ENCODE peak calls at places on chromosomes 16 and 17, in four cellular contexts. B is K562, L is HepG2, C is GM12878. W is an unnamed sample.

GRCh38 chr16:17038415-17038814 is 432.3 kb downstream of the XYLT1 start:
- DNase-seq in B (no peak), L (no peak), C (no peak), W (no peak)

GRCh38 chr17:40139566-40140058 is 725 bp upstream of the CASC3 start:
- DNase-seq in B (no peak), L (no peak), C (no peak), W (no peak)

GRCh38 chr16:26645629-26646028 is 421.1 kb upstream of the C16orf82 start:
- DNase-seq in B (peak; percentile 39), L (no peak), C (no peak), W (peak; percentile 42)

GRCh38 chr17:1040216-1040600 is 43.3 kb downstream of the TIMM22 start:
- DNase-seq in B (no peak), L (peak; percentile 73), C (no peak), W (no peak)

GRCh38 chr17:40107266-40107980 is 7.0 kb upstream of the NR1D1 start:
- DNase-seq in B (no peak), L (peak; percentile 41), C (no peak), W (no peak)

GRCh38 chr17:50314456-50315011 is 31.4 kb upstream of the XYLT2 start:
- DNase-seq in B (no peak), L (no peak), C (no peak), W (no peak)

GRCh38 chr17:2564876-2565275 is 28.6 kb upstream of the PAFAH1B1 start:
- DNase-seq in B (no peak), L (peak; percentile 30), C (no peak), W (no peak)

GRCh38 chr17:146983-147761 is 9.8 kb downstream of the SCGB1C2 start:
- DNase-seq in B (no peak), L (no peak), C (no peak), W (no peak)

GRCh38 chr17:60415146-60415545 is 7.1 kb upstream of the CHCT1 start:
- DNase-seq in B (no peak), L (no peak), C (no peak), W (no peak)

GRCh38 chr16:67719778-67720144 is 645 bp upstream of the GFOD2 start:
- DNase-seq in B (peak; percentile 45), L (peak; percentile 48), C (no peak), W (peak; percentile 61)

GRCh38 chr16:55189975-55190636 is 133.9 kb upstream of the IRX6 start:
- DNase-seq in B (no peak), L (no peak), C (no peak), W (no peak)

GRCh38 chr17:79627184-79627765 is 16.4 kb upstream of the RBFOX3 start:
- DNase-seq in B (no peak), L (no peak), C (no peak), W (no peak)

GRCh38 chr16:75099738-75100615 is 16.6 kb downstream of the LDHD start:
- DNase-seq in B (no peak), L (no peak), C (no peak), W (no peak)

GRCh38 chr17:44257815-44258750 is 9.9 kb downstream of the SLC4A1 start:
- DNase-seq in B (no peak), L (no peak), C (no peak), W (no peak)

GRCh38 chr17:35214631-35215273 is 20.6 kb upstream of the SLC35G3 start:
- DNase-seq in B (no peak), L (no peak), C (peak; percentile 8), W (no peak)

GRCh38 chr16:67641779-67642708 is 2.9 kb upstream of the CARMIL2 start:
- DNase-seq in B (no peak), L (no peak), C (no peak), W (no peak)

GRCh38 chr16:23869052-23869451 is 33.3 kb downstream of the PRKCB start:
- DNase-seq in B (no peak), L (no peak), C (no peak), W (no peak)

GRCh38 chr17:32516940-32517711 is 30.3 kb downstream of the CDK5R1 start:
- DNase-seq in B (no peak), L (no peak), C (no peak), W (no peak)

GRCh38 chr17:74394977-74395376 is 27.7 kb downstream of the GPR142 start:
- DNase-seq in B (no peak), L (no peak), C (no peak), W (no peak)

GRCh38 chr17:44353656-44354331 is 8.7 kb downstream of the GRN start:
- DNase-seq in B (peak; percentile 13), L (no peak), C (no peak), W (no peak)

GRCh38 chr17:50541916-50542688 is 4.9 kb upstream of the SPATA20 start:
- DNase-seq in B (peak; percentile 99), L (peak; percentile 81), C (no peak), W (peak; percentile 97)

GRCh38 chr17:46194393-46195216 is 1.4 kb upstream of the KANSL1 start:
- DNase-seq in B (peak; percentile 49), L (no peak), C (peak; percentile 89), W (peak; percentile 39)

GRCh38 chr17:32349854-32350661 is at the start of gene ZNF207:
- DNase-seq in B (peak; percentile 89), L (peak; percentile 90), C (peak; percentile 88), W (peak; percentile 83)

GRCh38 chr17:61335105-61335844 is 64.4 kb upstream of the TBX2 start:
- DNase-seq in B (no peak), L (peak; percentile 70), C (no peak), W (no peak)

GRCh38 chr17:49390548-49391324 is 23.9 kb downstream of the PHB1 start:
- DNase-seq in B (peak; percentile 37), L (peak; percentile 46), C (no peak), W (no peak)

GRCh38 chr17:65801513-65801912 is 240.1 kb upstream of the AXIN2 start:
- DNase-seq in B (no peak), L (no peak), C (no peak), W (no peak)

GRCh38 chr16:15976225-15976812 is 26.9 kb downstream of the ABCC1 start:
- DNase-seq in B (no peak), L (no peak), C (no peak), W (no peak)

GRCh38 chr17:64399071-64399766 is 8.6 kb upstream of the PECAM1 start:
- DNase-seq in B (no peak), L (no peak), C (no peak), W (no peak)

GRCh38 chr16:29030086-29030840 is 45.4 kb downstream of the LAT start:
- DNase-seq in B (no peak), L (no peak), C (no peak), W (no peak)

GRCh38 chr16:9072806-9073341 is 18.6 kb upstream of the HAPSTR1 start:
- DNase-seq in B (no peak), L (no peak), C (peak; percentile 44), W (no peak)

GRCh38 chr17:77571141-77571540 is 387.4 kb upstream of the TNRC6C start:
- DNase-seq in B (no peak), L (no peak), C (no peak), W (no peak)

GRCh38 chr17:2057130-2057713 is 2.3 kb downstream of the HIC1 start:
- DNase-seq in B (no peak), L (no peak), C (no peak), W (no peak)

GRCh38 chr17:30095507-30096244 is 20.9 kb upstream of the NSRP1 start:
- DNase-seq in B (peak; percentile 17), L (peak; percentile 64), C (peak; percentile 36), W (peak; percentile 33)

GRCh38 chr17:35313875-35314409 is 59.5 kb downstream of the SLFN11 start:
- DNase-seq in B (peak; percentile 6), L (no peak), C (no peak), W (no peak)

DNA sequence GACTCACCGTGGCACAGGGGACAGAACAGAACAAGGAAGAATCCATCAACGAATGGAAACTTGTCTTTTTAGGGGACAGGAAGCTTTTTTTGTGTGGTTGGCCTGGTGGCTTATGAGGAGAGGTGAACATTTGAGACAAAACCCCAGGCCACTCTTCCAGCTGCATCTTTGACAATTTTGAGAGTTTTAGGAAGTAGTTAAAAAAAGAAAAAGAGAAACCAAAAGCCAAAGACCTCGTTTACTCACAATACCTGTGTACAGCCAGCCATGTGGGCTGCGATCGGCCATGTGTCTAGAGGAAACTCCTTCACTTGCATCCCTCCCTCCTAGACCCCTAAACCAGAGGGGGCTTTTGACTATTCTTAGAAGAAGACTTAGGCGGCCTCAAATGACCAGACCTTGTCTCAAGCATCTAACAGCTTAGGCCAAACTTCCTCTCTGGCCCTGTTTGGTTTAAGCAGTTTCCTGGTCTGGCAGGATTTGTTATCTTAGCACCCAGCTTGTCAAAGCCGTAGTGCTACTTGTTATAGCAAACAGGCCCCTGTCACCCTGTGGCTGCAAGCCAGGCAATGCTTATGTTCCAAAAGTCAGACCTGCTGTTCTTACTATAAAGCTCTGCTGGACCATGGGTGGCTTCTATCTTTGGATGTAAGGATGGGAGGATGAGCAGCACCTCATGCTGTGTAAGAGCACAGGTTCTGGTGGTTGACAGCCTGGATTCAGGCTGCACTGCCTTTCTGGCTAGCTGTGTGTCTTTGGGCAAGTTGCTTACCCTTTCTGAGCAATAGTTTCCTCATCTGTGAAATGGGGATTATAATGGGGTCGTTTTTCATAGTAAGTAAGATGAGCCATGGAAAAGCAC is 17.7 kb downstream of the KSR1 start:
- DNase-seq in B (peak; percentile 75), L (no peak), C (peak; percentile 97), W (no peak)
- TF ChIP-seq TARDBP in B (no peak), L (no peak), C (no peak), W (no peak)

DNA sequence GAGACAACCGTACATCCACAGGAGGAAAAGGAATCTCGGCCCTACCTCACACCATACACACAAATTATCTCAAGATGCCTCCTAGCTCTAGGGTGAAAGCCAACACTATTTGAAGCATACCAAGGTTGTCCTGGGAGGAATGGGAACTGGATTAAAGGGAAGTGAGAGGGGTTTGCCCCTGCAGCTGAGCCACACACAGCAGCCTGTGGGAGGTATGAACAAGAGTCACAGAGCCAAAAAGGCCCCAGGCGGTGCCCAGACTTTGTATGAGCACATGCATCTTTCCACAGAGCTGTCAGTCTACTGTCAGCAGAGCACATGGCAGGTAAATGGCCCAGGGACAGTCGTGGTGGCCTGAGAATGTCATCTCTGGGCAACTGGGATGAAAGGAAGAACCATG is 31.0 kb upstream of the RCVRN start:
- DNase-seq in B (no peak), L (no peak), C (no peak), W (no peak)
- TF ChIP-seq TARDBP in B (no peak), L (no peak), C (no peak), W (no peak)

DNA sequence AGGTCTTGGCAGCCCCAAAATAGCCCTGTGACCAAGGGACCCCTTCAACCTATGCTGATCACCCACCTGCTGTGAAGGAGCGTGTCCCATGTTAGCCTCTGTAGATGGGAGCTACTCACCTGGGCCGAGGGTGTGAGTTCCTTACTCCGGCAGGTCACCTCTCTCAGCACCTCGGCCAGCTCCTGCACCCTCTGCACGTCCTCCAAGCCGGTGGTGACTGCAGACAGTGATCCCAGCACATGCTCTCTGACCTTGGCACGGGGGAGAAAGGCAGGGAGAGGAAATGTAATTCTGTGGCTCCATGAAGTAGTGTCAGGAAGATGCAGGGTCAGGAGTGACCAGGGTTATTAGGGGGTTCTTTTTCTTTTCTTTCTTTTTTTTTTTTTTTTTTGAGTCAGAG is 67.7 kb upstream of the BCO1 start:
- DNase-seq in B (no peak), L (no peak), C (no peak), W (no peak)
- TF ChIP-seq TARDBP in B (no peak), L (no peak), C (no peak), W (no peak)

GRCh38 chr17:37519241-37519985 is 29.7 kb downstream of the DUSP14 start:
- DNase-seq in B (no peak), L (no peak), C (no peak), W (no peak)
- TF ChIP-seq TARDBP in B (no peak), L (no peak), C (no peak), W (no peak)

GRCh38 chr16:53456625-53457024 is 22.4 kb downstream of the RBL2 start:
- DNase-seq in B (no peak), L (no peak), C (no peak), W (no peak)
- TF ChIP-seq TARDBP in B (no peak), L (no peak), C (no peak), W (no peak)

GRCh38 chr17:3959295-3959899 is 4.8 kb downstream of the ATP2A3 start:
- DNase-seq in B (peak; percentile 53), L (peak; percentile 62), C (no peak), W (no peak)
- TF ChIP-seq TARDBP in B (no peak), L (no peak), C (no peak), W (no peak)

W was measured in HEK293T.